ENCODE peak calls at places on chromosomes 13 and 19, in ten cellular contexts. One of them, this sample, is unnamed.
A peak's percentile ranks its signal among the peaks of the same experiment; 100 is the strongest.

GRCh38 chr13:26785845-26786630 is 25.5 kb upstream of the GPR12 start:
- DNase-seq in psoas muscle: peak; percentile 44
- DNase-seq in fibroblast of pulmonary artery: no peak
- DNase-seq in neural progenitor cell: peak; percentile 30
- DNase-seq in WTC11: peak; percentile 41
- DNase-seq in upper lobe of left lung: peak; percentile 34
- DNase-seq in choroid plexus epithelial cell: no peak
- DNase-seq in BJ: no peak
- DNase-seq in MCF 10A: no peak
- DNase-seq in thoracic aorta: no peak
- DNase-seq in this sample: peak; percentile 37

GRCh38 chr13:109816979-109817275 is 30.5 kb upstream of the IRS2 start:
- DNase-seq in BJ: peak; percentile 44
- DNase-seq in choroid plexus epithelial cell: peak; percentile 36
- DNase-seq in thoracic aorta: no peak
- DNase-seq in WTC11: no peak
- DNase-seq in MCF 10A: no peak
- DNase-seq in fibroblast of pulmonary artery: no peak
- DNase-seq in psoas muscle: no peak
- DNase-seq in upper lobe of left lung: no peak
- DNase-seq in neural progenitor cell: no peak
- DNase-seq in this sample: no peak

GRCh38 chr19:18013621-18014111 is 5.7 kb downstream of the ARRDC2 start:
- DNase-seq in choroid plexus epithelial cell: no peak
- DNase-seq in neural progenitor cell: peak; percentile 39
- DNase-seq in WTC11: no peak
- DNase-seq in fibroblast of pulmonary artery: no peak
- DNase-seq in BJ: no peak
- DNase-seq in MCF 10A: no peak
- DNase-seq in psoas muscle: peak; percentile 55
- DNase-seq in thoracic aorta: no peak
- DNase-seq in upper lobe of left lung: no peak
- DNase-seq in this sample: no peak

GRCh38 chr13:91372813-91373420 is 25.4 kb downstream of the MIR17HG start:
- DNase-seq in psoas muscle: no peak
- DNase-seq in MCF 10A: no peak
- DNase-seq in WTC11: no peak
- DNase-seq in BJ: no peak
- DNase-seq in thoracic aorta: no peak
- DNase-seq in upper lobe of left lung: no peak
- DNase-seq in neural progenitor cell: no peak
- DNase-seq in fibroblast of pulmonary artery: no peak
- DNase-seq in choroid plexus epithelial cell: no peak
- DNase-seq in this sample: no peak

GRCh38 chr19:54464624-54465266 is 1.2 kb upstream of the LENG9 start:
- DNase-seq in upper lobe of left lung: peak; percentile 96
- DNase-seq in psoas muscle: peak; percentile 92
- DNase-seq in neural progenitor cell: peak; percentile 97
- DNase-seq in WTC11: peak; percentile 95
- DNase-seq in MCF 10A: peak; percentile 89
- DNase-seq in thoracic aorta: peak; percentile 74
- DNase-seq in choroid plexus epithelial cell: peak; percentile 86
- DNase-seq in fibroblast of pulmonary artery: peak; percentile 82
- DNase-seq in BJ: no peak
- DNase-seq in this sample: peak; percentile 91

GRCh38 chr13:38868870-38869269 is 121.8 kb downstream of the STOML3 start:
- DNase-seq in upper lobe of left lung: no peak
- DNase-seq in psoas muscle: no peak
- DNase-seq in thoracic aorta: no peak
- DNase-seq in neural progenitor cell: no peak
- DNase-seq in choroid plexus epithelial cell: no peak
- DNase-seq in MCF 10A: no peak
- DNase-seq in fibroblast of pulmonary artery: no peak
- DNase-seq in BJ: no peak
- DNase-seq in WTC11: no peak
- DNase-seq in this sample: no peak

GRCh38 chr19:54160182-54160811 is 776 bp upstream of the LENG1 start:
- DNase-seq in psoas muscle: no peak
- DNase-seq in BJ: no peak
- DNase-seq in neural progenitor cell: peak; percentile 59
- DNase-seq in upper lobe of left lung: no peak
- DNase-seq in fibroblast of pulmonary artery: peak; percentile 49
- DNase-seq in WTC11: no peak
- DNase-seq in choroid plexus epithelial cell: peak; percentile 25
- DNase-seq in MCF 10A: no peak
- DNase-seq in thoracic aorta: no peak
- DNase-seq in this sample: no peak

GRCh38 chr13:46575321-46575721 is 22.4 kb downstream of the LRCH1 start:
- DNase-seq in WTC11: no peak
- DNase-seq in BJ: no peak
- DNase-seq in upper lobe of left lung: no peak
- DNase-seq in neural progenitor cell: no peak
- DNase-seq in fibroblast of pulmonary artery: peak; percentile 79
- DNase-seq in choroid plexus epithelial cell: peak; percentile 60
- DNase-seq in MCF 10A: no peak
- DNase-seq in thoracic aorta: no peak
- DNase-seq in psoas muscle: no peak
- DNase-seq in this sample: no peak

GRCh38 chr19:36097036-36097435 is 13.9 kb upstream of the OVOL3 start:
- DNase-seq in choroid plexus epithelial cell: no peak
- DNase-seq in BJ: no peak
- DNase-seq in upper lobe of left lung: no peak
- DNase-seq in psoas muscle: no peak
- DNase-seq in fibroblast of pulmonary artery: peak; percentile 36
- DNase-seq in WTC11: no peak
- DNase-seq in neural progenitor cell: peak; percentile 55
- DNase-seq in MCF 10A: no peak
- DNase-seq in thoracic aorta: no peak
- DNase-seq in this sample: no peak

GRCh38 chr13:46961719-46962118 is 64.9 kb upstream of the HTR2A start:
- DNase-seq in MCF 10A: peak; percentile 83
- DNase-seq in BJ: peak; percentile 41
- DNase-seq in fibroblast of pulmonary artery: peak; percentile 76
- DNase-seq in upper lobe of left lung: no peak
- DNase-seq in neural progenitor cell: no peak
- DNase-seq in psoas muscle: no peak
- DNase-seq in choroid plexus epithelial cell: peak; percentile 89
- DNase-seq in WTC11: no peak
- DNase-seq in thoracic aorta: no peak
- DNase-seq in this sample: no peak

GRCh38 chr13:104782741-104783140 is 1716.5 kb upstream of the SLC10A2 start:
- DNase-seq in upper lobe of left lung: no peak
- DNase-seq in choroid plexus epithelial cell: peak; percentile 12
- DNase-seq in MCF 10A: no peak
- DNase-seq in WTC11: no peak
- DNase-seq in neural progenitor cell: no peak
- DNase-seq in psoas muscle: no peak
- DNase-seq in fibroblast of pulmonary artery: no peak
- DNase-seq in thoracic aorta: no peak
- DNase-seq in BJ: no peak
- DNase-seq in this sample: no peak

GRCh38 chr13:45966715-45967114 is 85.8 kb downstream of the ZC3H13 start:
- DNase-seq in upper lobe of left lung: no peak
- DNase-seq in choroid plexus epithelial cell: no peak
- DNase-seq in psoas muscle: no peak
- DNase-seq in neural progenitor cell: no peak
- DNase-seq in thoracic aorta: no peak
- DNase-seq in fibroblast of pulmonary artery: no peak
- DNase-seq in BJ: no peak
- DNase-seq in MCF 10A: no peak
- DNase-seq in WTC11: no peak
- DNase-seq in this sample: no peak

GRCh38 chr13:30971575-30971974 is 39.1 kb downstream of the TEX26 start:
- DNase-seq in thoracic aorta: no peak
- DNase-seq in BJ: no peak
- DNase-seq in neural progenitor cell: no peak
- DNase-seq in MCF 10A: no peak
- DNase-seq in psoas muscle: no peak
- DNase-seq in upper lobe of left lung: no peak
- DNase-seq in choroid plexus epithelial cell: peak; percentile 37
- DNase-seq in fibroblast of pulmonary artery: peak; percentile 49
- DNase-seq in WTC11: no peak
- DNase-seq in this sample: no peak

GRCh38 chr13:55516610-55517009 is 1624.1 kb upstream of the PRR20A start:
- DNase-seq in psoas muscle: no peak
- DNase-seq in BJ: no peak
- DNase-seq in neural progenitor cell: no peak
- DNase-seq in thoracic aorta: no peak
- DNase-seq in choroid plexus epithelial cell: no peak
- DNase-seq in upper lobe of left lung: no peak
- DNase-seq in fibroblast of pulmonary artery: no peak
- DNase-seq in MCF 10A: no peak
- DNase-seq in WTC11: no peak
- DNase-seq in this sample: no peak

GRCh38 chr19:57362419-57362818 is 932 bp upstream of the TRAPPC2B start:
- DNase-seq in upper lobe of left lung: no peak
- DNase-seq in BJ: no peak
- DNase-seq in choroid plexus epithelial cell: peak; percentile 4
- DNase-seq in thoracic aorta: no peak
- DNase-seq in WTC11: no peak
- DNase-seq in psoas muscle: no peak
- DNase-seq in MCF 10A: no peak
- DNase-seq in fibroblast of pulmonary artery: no peak
- DNase-seq in neural progenitor cell: no peak
- DNase-seq in this sample: no peak

GRCh38 chr13:95660981-95661581 is 15.9 kb upstream of the DNAJC3 start:
- DNase-seq in neural progenitor cell: peak; percentile 56
- DNase-seq in choroid plexus epithelial cell: peak; percentile 71
- DNase-seq in BJ: no peak
- DNase-seq in thoracic aorta: no peak
- DNase-seq in WTC11: no peak
- DNase-seq in fibroblast of pulmonary artery: peak; percentile 69
- DNase-seq in MCF 10A: peak; percentile 88
- DNase-seq in psoas muscle: no peak
- DNase-seq in upper lobe of left lung: no peak
- DNase-seq in this sample: no peak

GRCh38 chr13:24746618-24747247 is 17.2 kb upstream of the RNF17 start:
- DNase-seq in BJ: no peak
- DNase-seq in neural progenitor cell: peak; percentile 71
- DNase-seq in WTC11: peak; percentile 63
- DNase-seq in upper lobe of left lung: peak; percentile 84
- DNase-seq in fibroblast of pulmonary artery: no peak
- DNase-seq in psoas muscle: no peak
- DNase-seq in MCF 10A: no peak
- DNase-seq in thoracic aorta: no peak
- DNase-seq in choroid plexus epithelial cell: peak; percentile 15
- DNase-seq in this sample: no peak
- TF ChIP-seq CTCF in BJ: peak; percentile 14
- TF ChIP-seq CTCF in neural progenitor cell: peak; percentile 58
- TF ChIP-seq CTCF in WTC11: no peak
- TF ChIP-seq CTCF in upper lobe of left lung: no peak
- TF ChIP-seq CTCF in fibroblast of pulmonary artery: peak; percentile 7
- TF ChIP-seq CTCF in psoas muscle: no peak
- TF ChIP-seq CTCF in MCF 10A: no peak
- TF ChIP-seq CTCF in thoracic aorta: no peak
- TF ChIP-seq CTCF in choroid plexus epithelial cell: peak; percentile 33
- TF ChIP-seq CTCF in this sample: no peak

DNA sequence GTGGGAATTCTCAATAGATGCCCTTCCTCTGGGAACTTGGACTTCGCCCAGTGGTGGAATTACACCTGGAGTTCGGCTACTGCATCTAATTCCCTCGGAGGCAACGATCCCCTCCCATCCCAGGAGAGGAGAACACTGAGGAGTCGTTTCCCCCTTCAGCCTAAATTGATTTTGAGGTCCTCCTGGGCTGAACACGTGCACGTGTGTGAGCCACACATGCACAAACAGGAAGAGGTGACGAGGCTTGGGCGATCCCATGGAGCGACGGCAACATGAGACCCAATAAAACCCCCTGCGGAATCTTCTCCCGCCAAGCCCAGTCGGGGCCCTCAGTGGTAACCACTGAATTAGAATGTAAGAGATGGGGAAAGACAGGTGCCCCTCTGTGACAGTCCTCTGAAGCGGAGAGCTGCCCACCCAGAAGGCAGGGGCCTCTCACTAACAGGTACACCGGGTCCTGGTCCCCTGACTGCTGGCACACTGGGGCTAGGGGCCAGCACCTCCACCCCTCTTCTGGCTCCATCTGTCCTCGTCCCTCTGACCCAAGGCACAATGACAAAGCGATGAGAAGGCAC is 4.5 kb downstream of the MLLT1 start:
- DNase-seq in WTC11: no peak
- DNase-seq in neural progenitor cell: no peak
- DNase-seq in upper lobe of left lung: no peak
- DNase-seq in psoas muscle: no peak
- DNase-seq in BJ: no peak
- DNase-seq in fibroblast of pulmonary artery: no peak
- DNase-seq in thoracic aorta: no peak
- DNase-seq in choroid plexus epithelial cell: no peak
- DNase-seq in MCF 10A: no peak
- DNase-seq in this sample: no peak
- TF ChIP-seq CTCF in WTC11: no peak
- TF ChIP-seq CTCF in neural progenitor cell: no peak
- TF ChIP-seq CTCF in upper lobe of left lung: no peak
- TF ChIP-seq CTCF in psoas muscle: no peak
- TF ChIP-seq CTCF in BJ: no peak
- TF ChIP-seq CTCF in fibroblast of pulmonary artery: no peak
- TF ChIP-seq CTCF in thoracic aorta: no peak
- TF ChIP-seq CTCF in choroid plexus epithelial cell: no peak
- TF ChIP-seq CTCF in MCF 10A: no peak
- TF ChIP-seq CTCF in this sample: no peak

GRCh38 chr19:29524201-29524911 is 1.4 kb upstream of the VSTM2B start:
- DNase-seq in fibroblast of pulmonary artery: no peak
- DNase-seq in upper lobe of left lung: no peak
- DNase-seq in psoas muscle: no peak
- DNase-seq in neural progenitor cell: peak; percentile 74
- DNase-seq in MCF 10A: no peak
- DNase-seq in WTC11: peak; percentile 66
- DNase-seq in BJ: no peak
- DNase-seq in thoracic aorta: no peak
- DNase-seq in choroid plexus epithelial cell: no peak
- DNase-seq in this sample: no peak
- TF ChIP-seq CTCF in fibroblast of pulmonary artery: no peak
- TF ChIP-seq CTCF in upper lobe of left lung: no peak
- TF ChIP-seq CTCF in psoas muscle: no peak
- TF ChIP-seq CTCF in neural progenitor cell: peak; percentile 57
- TF ChIP-seq CTCF in MCF 10A: no peak
- TF ChIP-seq CTCF in WTC11: no peak
- TF ChIP-seq CTCF in BJ: no peak
- TF ChIP-seq CTCF in thoracic aorta: no peak
- TF ChIP-seq CTCF in choroid plexus epithelial cell: no peak
- TF ChIP-seq CTCF in this sample: no peak

GRCh38 chr13:35293579-35293978 is 182.9 kb downstream of the MAB21L1 start:
- DNase-seq in upper lobe of left lung: no peak
- DNase-seq in thoracic aorta: no peak
- DNase-seq in fibroblast of pulmonary artery: no peak
- DNase-seq in psoas muscle: no peak
- DNase-seq in WTC11: no peak
- DNase-seq in neural progenitor cell: no peak
- DNase-seq in MCF 10A: no peak
- DNase-seq in BJ: no peak
- DNase-seq in choroid plexus epithelial cell: no peak
- DNase-seq in this sample: no peak

DNA sequence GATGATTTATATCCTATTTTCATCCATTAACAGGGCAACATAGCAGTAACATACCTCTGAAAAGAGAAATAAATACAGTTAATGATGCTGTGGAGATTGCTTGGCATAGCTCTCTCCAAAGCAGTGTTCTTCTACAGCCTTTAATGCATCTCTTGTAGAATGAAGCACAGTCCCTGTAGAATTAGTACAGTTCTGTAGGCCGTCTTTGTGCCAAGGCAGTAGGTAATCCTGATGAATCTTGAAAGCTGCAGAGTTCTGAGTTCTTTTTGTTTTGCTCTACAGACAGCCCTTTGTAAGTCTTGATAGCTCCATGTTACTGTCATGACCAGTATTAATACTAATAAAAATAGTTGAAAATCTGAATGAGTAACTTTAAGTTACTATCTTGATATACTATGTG is 184.2 kb downstream of the MAB21L1 start:
- DNase-seq in neural progenitor cell: no peak
- DNase-seq in fibroblast of pulmonary artery: no peak
- DNase-seq in upper lobe of left lung: no peak
- DNase-seq in BJ: no peak
- DNase-seq in psoas muscle: no peak
- DNase-seq in thoracic aorta: no peak
- DNase-seq in MCF 10A: no peak
- DNase-seq in WTC11: no peak
- DNase-seq in choroid plexus epithelial cell: no peak
- DNase-seq in this sample: no peak
- TF ChIP-seq CTCF in neural progenitor cell: no peak
- TF ChIP-seq CTCF in fibroblast of pulmonary artery: no peak
- TF ChIP-seq CTCF in upper lobe of left lung: no peak
- TF ChIP-seq CTCF in BJ: no peak
- TF ChIP-seq CTCF in psoas muscle: no peak
- TF ChIP-seq CTCF in thoracic aorta: no peak
- TF ChIP-seq CTCF in MCF 10A: no peak
- TF ChIP-seq CTCF in WTC11: no peak
- TF ChIP-seq CTCF in choroid plexus epithelial cell: no peak
- TF ChIP-seq CTCF in this sample: no peak

This sample was measured in tibial artery.